ENCODE peak calls at places on chromosomes 4 and X, in five cellular contexts. One of them, this sample, is unnamed.

GRCh38 chrX:123626962-123627361 is 105.9 kb downstream of the THOC2 start:
- DNase-seq in mammary epithelial cell: peak
- DNase-seq in GM23248: peak
- DNase-seq in MM.1S: no peak
- DNase-seq in neural progenitor cell: no peak
- DNase-seq in this sample: peak

GRCh38 chr4:93834371-93835066 is 6.0 kb downstream of the ATOH1 start:
- DNase-seq in mammary epithelial cell: no peak
- DNase-seq in GM23248: no peak
- DNase-seq in MM.1S: no peak
- DNase-seq in neural progenitor cell: peak
- DNase-seq in this sample: no peak

GRCh38 chrX:138986866-138987265 is 275.3 kb upstream of the FGF13 start:
- DNase-seq in mammary epithelial cell: no peak
- DNase-seq in GM23248: peak
- DNase-seq in MM.1S: no peak
- DNase-seq in neural progenitor cell: no peak
- DNase-seq in this sample: no peak

GRCh38 chr4:8308144-8308543 is 38.6 kb downstream of the HTRA3 start:
- DNase-seq in mammary epithelial cell: no peak
- DNase-seq in GM23248: no peak
- DNase-seq in MM.1S: no peak
- DNase-seq in neural progenitor cell: no peak
- DNase-seq in this sample: no peak

GRCh38 chrX:106415276-106415895 is 196.4 kb upstream of the RADX start:
- DNase-seq in mammary epithelial cell: peak
- DNase-seq in GM23248: peak
- DNase-seq in MM.1S: peak
- DNase-seq in neural progenitor cell: peak
- DNase-seq in this sample: no peak

GRCh38 chrX:106898462-106898861 is 4.7 kb downstream of the RIPPLY1 start:
- DNase-seq in mammary epithelial cell: peak
- DNase-seq in GM23248: peak
- DNase-seq in MM.1S: peak
- DNase-seq in neural progenitor cell: peak
- DNase-seq in this sample: no peak

GRCh38 chr4:91325495-91325894 is 978.3 kb upstream of the GRID2 start:
- DNase-seq in mammary epithelial cell: peak
- DNase-seq in GM23248: peak
- DNase-seq in MM.1S: no peak
- DNase-seq in neural progenitor cell: no peak
- DNase-seq in this sample: no peak

GRCh38 chr4:184358521-184359232 is 115.7 kb downstream of the IRF2 start:
- DNase-seq in mammary epithelial cell: no peak
- DNase-seq in GM23248: no peak
- DNase-seq in MM.1S: no peak
- DNase-seq in neural progenitor cell: no peak
- DNase-seq in this sample: no peak

GRCh38 chr4:103424853-103425252 is 226.7 kb upstream of the CENPE start:
- DNase-seq in mammary epithelial cell: no peak
- DNase-seq in GM23248: peak
- DNase-seq in MM.1S: no peak
- DNase-seq in neural progenitor cell: peak
- DNase-seq in this sample: no peak

GRCh38 chr4:186249785-186250739 is 15.9 kb upstream of the F11 start:
- DNase-seq in mammary epithelial cell: peak
- DNase-seq in GM23248: peak
- DNase-seq in MM.1S: peak
- DNase-seq in neural progenitor cell: no peak
- DNase-seq in this sample: no peak

GRCh38 chr4:121088867-121089266 is 16.5 kb upstream of the NDNF start:
- DNase-seq in mammary epithelial cell: no peak
- DNase-seq in GM23248: no peak
- DNase-seq in MM.1S: no peak
- DNase-seq in neural progenitor cell: no peak
- DNase-seq in this sample: no peak

GRCh38 chr4:87009095-87009648 is 74.4 kb downstream of the AFF1 start:
- DNase-seq in mammary epithelial cell: no peak
- DNase-seq in GM23248: no peak
- DNase-seq in MM.1S: no peak
- DNase-seq in neural progenitor cell: no peak
- DNase-seq in this sample: no peak

GRCh38 chr4:537436-538264 is 38.4 kb downstream of the TMEM271 start:
- DNase-seq in mammary epithelial cell: no peak
- DNase-seq in GM23248: no peak
- DNase-seq in MM.1S: no peak
- DNase-seq in neural progenitor cell: no peak
- DNase-seq in this sample: no peak

GRCh38 chr4:17077105-17077504 is 178.7 kb upstream of the LDB2 start:
- DNase-seq in mammary epithelial cell: no peak
- DNase-seq in GM23248: no peak
- DNase-seq in MM.1S: no peak
- DNase-seq in neural progenitor cell: no peak
- DNase-seq in this sample: no peak

GRCh38 chrX:10952619-10953018 is 158.5 kb upstream of the HCCS start:
- DNase-seq in mammary epithelial cell: no peak
- DNase-seq in GM23248: no peak
- DNase-seq in MM.1S: no peak
- DNase-seq in neural progenitor cell: no peak
- DNase-seq in this sample: no peak

GRCh38 chr4:3878678-3879077 is 112.5 kb downstream of the ADRA2C start:
- DNase-seq in mammary epithelial cell: no peak
- DNase-seq in GM23248: no peak
- DNase-seq in MM.1S: no peak
- DNase-seq in neural progenitor cell: no peak
- DNase-seq in this sample: no peak

GRCh38 chr4:42048394-42048793 is 58.1 kb downstream of the SLC30A9 start:
- DNase-seq in mammary epithelial cell: peak
- DNase-seq in GM23248: peak
- DNase-seq in MM.1S: no peak
- DNase-seq in neural progenitor cell: no peak
- DNase-seq in this sample: no peak

GRCh38 chr4:102713096-102713495 is 47.7 kb downstream of the MANBA start:
- DNase-seq in mammary epithelial cell: no peak
- DNase-seq in GM23248: peak
- DNase-seq in MM.1S: no peak
- DNase-seq in neural progenitor cell: no peak
- DNase-seq in this sample: no peak

GRCh38 chr4:16448240-16448639 is 222.0 kb upstream of the TAPT1 start:
- DNase-seq in mammary epithelial cell: no peak
- DNase-seq in GM23248: no peak
- DNase-seq in MM.1S: no peak
- DNase-seq in neural progenitor cell: no peak
- DNase-seq in this sample: no peak

GRCh38 chrX:45353462-45353861 is 152.8 kb upstream of the DIPK2B start:
- DNase-seq in mammary epithelial cell: no peak
- DNase-seq in GM23248: peak
- DNase-seq in MM.1S: no peak
- DNase-seq in neural progenitor cell: no peak
- DNase-seq in this sample: no peak

GRCh38 chr4:169383724-169384123 is 113.0 kb upstream of the SH3RF1 start:
- DNase-seq in mammary epithelial cell: peak
- DNase-seq in GM23248: peak
- DNase-seq in MM.1S: no peak
- DNase-seq in neural progenitor cell: no peak
- DNase-seq in this sample: no peak

GRCh38 chr4:76830612-76831474 is 67.1 kb downstream of the SOWAHB start:
- DNase-seq in mammary epithelial cell: no peak
- DNase-seq in GM23248: peak
- DNase-seq in MM.1S: no peak
- DNase-seq in neural progenitor cell: peak
- DNase-seq in this sample: no peak

GRCh38 chr4:158841540-158841939 is 72.7 kb downstream of the FNIP2 start:
- DNase-seq in mammary epithelial cell: no peak
- DNase-seq in GM23248: no peak
- DNase-seq in MM.1S: no peak
- DNase-seq in neural progenitor cell: no peak
- DNase-seq in this sample: no peak

GRCh38 chrX:50838820-50839600 is 25.0 kb upstream of the SHROOM4 start:
- DNase-seq in mammary epithelial cell: peak
- DNase-seq in GM23248: peak
- DNase-seq in MM.1S: no peak
- DNase-seq in neural progenitor cell: no peak
- DNase-seq in this sample: no peak

GRCh38 chrX:153469811-153470410 is 465 bp downstream of the HAUS7 start:
- DNase-seq in mammary epithelial cell: peak
- DNase-seq in GM23248: peak
- DNase-seq in MM.1S: peak
- DNase-seq in neural progenitor cell: peak
- DNase-seq in this sample: no peak

DNA sequence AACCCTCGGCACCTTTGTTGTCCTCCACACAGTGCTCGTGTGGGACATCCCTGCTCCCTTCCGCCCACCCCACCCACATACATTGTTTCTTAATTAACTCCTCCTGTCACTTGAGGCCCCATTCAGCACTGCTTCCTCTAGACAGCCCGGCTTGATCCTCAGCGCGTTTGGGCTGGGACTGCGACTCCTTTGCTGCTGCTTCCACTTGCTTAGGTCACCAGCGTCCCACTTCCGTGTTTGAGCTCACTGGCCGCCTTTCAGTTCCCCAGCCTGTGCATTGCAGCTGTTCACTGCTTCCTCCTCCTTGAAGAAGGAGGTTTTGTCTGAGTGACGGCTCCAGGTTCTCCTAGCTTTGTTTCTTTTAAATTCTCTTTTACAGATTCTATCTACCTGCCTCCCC is 16.1 kb downstream of the RNF4 start:
- DNase-seq in mammary epithelial cell: no peak
- DNase-seq in GM23248: peak
- DNase-seq in MM.1S: peak
- DNase-seq in neural progenitor cell: peak
- DNase-seq in this sample: no peak
- H3K4me3 ChIP-seq in mammary epithelial cell: no peak
- H3K4me3 ChIP-seq in GM23248: peak
- H3K4me3 ChIP-seq in MM.1S: no peak
- H3K4me3 ChIP-seq in neural progenitor cell: no peak
- H3K4me3 ChIP-seq in this sample: no peak

DNA sequence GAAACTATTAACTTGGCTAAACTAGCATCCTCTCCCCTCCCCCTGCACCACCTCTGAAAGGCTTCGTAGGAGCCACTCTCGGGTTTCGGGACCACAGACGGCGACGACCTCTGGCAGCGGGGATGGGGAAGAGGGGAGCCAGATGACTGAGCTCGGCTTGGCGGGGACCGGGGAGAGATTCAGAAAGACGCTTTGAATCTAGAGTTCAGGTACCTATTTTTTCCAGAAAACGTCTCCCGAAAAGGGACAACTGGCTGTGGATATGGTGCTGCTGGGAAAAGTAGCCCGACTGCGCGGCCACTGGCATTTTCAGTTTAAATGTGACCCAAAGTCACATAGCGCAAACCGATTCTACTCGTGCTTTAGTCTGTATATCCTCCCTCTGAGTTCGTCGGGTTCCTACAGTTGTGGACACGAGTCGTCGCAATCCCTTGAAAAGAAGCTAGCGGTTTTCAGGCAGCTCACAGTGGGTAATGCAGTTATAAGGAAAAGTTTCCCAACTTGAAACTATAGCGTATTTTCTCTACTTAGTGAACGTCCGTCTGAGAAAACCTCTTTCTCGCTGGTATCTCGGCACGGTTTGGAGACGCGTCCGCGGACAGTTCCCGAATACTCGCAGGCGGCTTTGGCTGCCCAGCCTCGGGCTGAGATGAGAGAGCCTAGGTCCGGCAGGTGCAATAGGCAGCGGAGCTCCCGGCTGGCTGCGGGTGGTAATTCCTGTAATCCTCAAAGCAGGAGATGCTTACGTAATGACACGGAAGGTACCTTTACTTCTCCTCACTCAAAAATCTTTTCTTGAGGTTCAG is 1.3 kb downstream of the PARM1 start:
- DNase-seq in mammary epithelial cell: peak
- DNase-seq in GM23248: peak
- DNase-seq in MM.1S: peak
- DNase-seq in neural progenitor cell: peak
- DNase-seq in this sample: no peak
- TF ChIP-seq EZH2 in mammary epithelial cell: peak
- TF ChIP-seq EZH2 in GM23248: peak
- TF ChIP-seq EZH2 in MM.1S: no peak
- TF ChIP-seq EZH2 in neural progenitor cell: peak
- TF ChIP-seq EZH2 in this sample: peak

DNA sequence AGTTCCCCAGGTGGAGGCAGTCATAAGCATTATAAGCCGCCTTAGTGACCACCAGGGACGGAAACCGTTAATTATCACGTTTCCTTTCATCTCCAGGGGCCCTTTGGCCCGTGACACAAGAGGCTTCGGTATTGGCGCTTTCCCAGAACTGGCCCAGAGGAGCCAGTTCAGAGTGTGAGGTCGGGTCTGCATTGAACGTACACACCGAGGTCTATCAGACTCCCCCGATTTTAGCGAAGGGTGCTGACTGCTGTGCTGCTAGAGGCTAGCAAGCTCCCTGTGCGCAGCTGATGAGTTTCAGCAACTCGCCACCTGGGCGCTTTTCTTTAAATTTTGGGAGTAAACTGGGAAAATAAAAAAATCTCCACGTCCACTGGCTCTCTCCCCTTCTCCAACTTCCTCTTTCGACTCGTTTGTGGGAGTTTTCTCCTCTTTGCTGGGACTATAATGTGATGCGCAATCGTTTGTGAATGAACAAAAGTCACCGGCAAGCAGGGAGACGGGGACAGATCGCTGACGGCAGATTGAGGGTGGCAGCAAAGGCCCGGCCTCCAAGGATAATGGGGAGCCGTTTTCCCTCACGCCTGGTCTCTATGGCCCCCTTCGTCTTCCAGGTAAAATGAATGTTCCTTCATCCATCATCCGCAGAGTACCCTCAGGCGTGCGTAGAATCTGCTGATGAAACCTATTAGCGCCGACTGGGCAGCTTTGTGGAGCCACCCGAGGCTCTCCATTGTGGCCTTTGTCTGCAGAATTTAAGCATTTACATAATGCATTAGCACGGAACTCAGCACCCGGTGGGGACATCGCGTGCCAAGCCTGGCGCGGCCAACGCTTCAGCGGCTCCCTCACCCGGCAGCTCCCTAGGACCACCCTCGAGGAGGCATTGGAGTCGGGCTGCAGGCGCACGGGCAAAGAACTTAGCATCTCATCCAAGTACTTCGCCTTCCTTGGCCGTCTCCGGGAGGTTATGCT is 1.6 kb upstream of the LRAT start:
- DNase-seq in mammary epithelial cell: no peak
- DNase-seq in GM23248: peak
- DNase-seq in MM.1S: no peak
- DNase-seq in neural progenitor cell: peak
- DNase-seq in this sample: no peak
- H3K4me3 ChIP-seq in mammary epithelial cell: no peak
- H3K4me3 ChIP-seq in GM23248: no peak
- H3K4me3 ChIP-seq in MM.1S: no peak
- H3K4me3 ChIP-seq in neural progenitor cell: peak
- H3K4me3 ChIP-seq in this sample: no peak

GRCh38 chrX:130805906-130806305 is 97.1 kb downstream of the ENOX2 start:
- DNase-seq in mammary epithelial cell: peak
- DNase-seq in GM23248: peak
- DNase-seq in MM.1S: no peak
- DNase-seq in neural progenitor cell: no peak
- DNase-seq in this sample: no peak
- TF ChIP-seq EZH2 in mammary epithelial cell: no peak
- TF ChIP-seq EZH2 in GM23248: no peak
- TF ChIP-seq EZH2 in MM.1S: no peak
- TF ChIP-seq EZH2 in neural progenitor cell: no peak
- TF ChIP-seq EZH2 in this sample: no peak

GRCh38 chr4:142155347-142155746 is 519.0 kb downstream of the IL15 start:
- DNase-seq in mammary epithelial cell: no peak
- DNase-seq in GM23248: no peak
- DNase-seq in MM.1S: no peak
- DNase-seq in neural progenitor cell: no peak
- DNase-seq in this sample: no peak
- H3K4me3 ChIP-seq in mammary epithelial cell: no peak
- H3K4me3 ChIP-seq in GM23248: no peak
- H3K4me3 ChIP-seq in MM.1S: no peak
- H3K4me3 ChIP-seq in neural progenitor cell: no peak
- H3K4me3 ChIP-seq in this sample: no peak

This sample was measured in keratinocyte.